ENCODE peak calls at places on chromosomes 3 and 15, in four cellular contexts. One of them, this sample, is unnamed.

GRCh38 chr15:79117442-79118204 is 27.0 kb upstream of the RASGRF1 start:
- DNase-seq in activated effector memory CD4-positive, alpha-beta T cell treated with Interleukin-2 at 50 U/mL for 16 hours: no peak
- DNase-seq in activated CD4-positive, alpha-beta T cell treated with anti-CD3 and anti-CD28 coated beads for 48 hours: no peak
- DNase-seq in germinal center: no peak
- DNase-seq in this sample: no peak

GRCh38 chr15:69511015-69511414 is 58.4 kb downstream of the RPLP1 start:
- DNase-seq in activated effector memory CD4-positive, alpha-beta T cell treated with Interleukin-2 at 50 U/mL for 16 hours: no peak
- DNase-seq in activated CD4-positive, alpha-beta T cell treated with anti-CD3 and anti-CD28 coated beads for 48 hours: no peak
- DNase-seq in germinal center: no peak
- DNase-seq in this sample: no peak

GRCh38 chr15:67446449-67446848 is 74.5 kb upstream of the C15orf61 start:
- DNase-seq in activated effector memory CD4-positive, alpha-beta T cell treated with Interleukin-2 at 50 U/mL for 16 hours: no peak
- DNase-seq in activated CD4-positive, alpha-beta T cell treated with anti-CD3 and anti-CD28 coated beads for 48 hours: no peak
- DNase-seq in germinal center: no peak
- DNase-seq in this sample: no peak

GRCh38 chr15:92538115-92538514 is 117.5 kb downstream of the FAM174B start:
- DNase-seq in activated effector memory CD4-positive, alpha-beta T cell treated with Interleukin-2 at 50 U/mL for 16 hours: no peak
- DNase-seq in activated CD4-positive, alpha-beta T cell treated with anti-CD3 and anti-CD28 coated beads for 48 hours: no peak
- DNase-seq in germinal center: no peak
- DNase-seq in this sample: no peak

GRCh38 chr3:33915796-33916589 is 117.6 kb downstream of the PDCD6IP start:
- DNase-seq in activated effector memory CD4-positive, alpha-beta T cell treated with Interleukin-2 at 50 U/mL for 16 hours: no peak
- DNase-seq in activated CD4-positive, alpha-beta T cell treated with anti-CD3 and anti-CD28 coated beads for 48 hours: no peak
- DNase-seq in germinal center: peak
- DNase-seq in this sample: no peak

GRCh38 chr3:27639271-27639670 is 82.9 kb downstream of the EOMES start:
- DNase-seq in activated effector memory CD4-positive, alpha-beta T cell treated with Interleukin-2 at 50 U/mL for 16 hours: peak
- DNase-seq in activated CD4-positive, alpha-beta T cell treated with anti-CD3 and anti-CD28 coated beads for 48 hours: no peak
- DNase-seq in germinal center: peak
- DNase-seq in this sample: no peak

GRCh38 chr15:68310178-68310810 is 32.7 kb downstream of the FEM1B start:
- DNase-seq in activated effector memory CD4-positive, alpha-beta T cell treated with Interleukin-2 at 50 U/mL for 16 hours: no peak
- DNase-seq in activated CD4-positive, alpha-beta T cell treated with anti-CD3 and anti-CD28 coated beads for 48 hours: no peak
- DNase-seq in germinal center: no peak
- DNase-seq in this sample: no peak

GRCh38 chr15:47756872-47757271 is 39.6 kb downstream of the SEMA6D start:
- DNase-seq in activated effector memory CD4-positive, alpha-beta T cell treated with Interleukin-2 at 50 U/mL for 16 hours: no peak
- DNase-seq in activated CD4-positive, alpha-beta T cell treated with anti-CD3 and anti-CD28 coated beads for 48 hours: no peak
- DNase-seq in germinal center: no peak
- DNase-seq in this sample: no peak

GRCh38 chr15:100291106-100291505 is 50.7 kb downstream of the ADAMTS17 start:
- DNase-seq in activated effector memory CD4-positive, alpha-beta T cell treated with Interleukin-2 at 50 U/mL for 16 hours: no peak
- DNase-seq in activated CD4-positive, alpha-beta T cell treated with anti-CD3 and anti-CD28 coated beads for 48 hours: no peak
- DNase-seq in germinal center: no peak
- DNase-seq in this sample: no peak

This sample was measured in CD8-positive, alpha-beta T cell.